ENCODE peak calls at places on chromosomes 7 and 10, in four cellular contexts. G is foreskin keratinocyte, Z is cardiac muscle cell, L is H1. X is an unnamed sample. For H3K4me1, the result is how much of the 10 kb centered on the place peaks cover.

GRCh38 chr7:144738708-144739314 is 97.0 kb downstream of the TPK1 start:
- DNase-seq in Z (peak), G (no peak), L (no peak), X (no peak)

GRCh38 chr7:31986878-31987518 is 83.2 kb downstream of the PDE1C start:
- DNase-seq in L (no peak), Z (peak), G (no peak), X (no peak)

GRCh38 chr7:107913846-107914245 is 22.9 kb downstream of the DLD start:
- DNase-seq in L (no peak), Z (no peak), G (no peak), X (no peak)

GRCh38 chr7:21580073-21580521 is 37.3 kb downstream of the DNAH11 start:
- DNase-seq in G (peak), L (no peak), Z (peak), X (no peak)

GRCh38 chr10:119537953-119538630 is 4.4 kb downstream of the RGS10 start:
- DNase-seq in Z (no peak), L (no peak), G (no peak), X (no peak)

GRCh38 chr10:122307669-122308486 is 36.8 kb downstream of the BTBD16 start:
- DNase-seq in L (no peak), G (peak), Z (peak), X (peak)

GRCh38 chr7:127909424-127910152 is 121.6 kb downstream of the LRRC4 start:
- DNase-seq in Z (no peak), G (no peak), L (no peak), X (no peak)

GRCh38 chr10:118865998-118866778 is 111.4 kb upstream of the CACUL1 start:
- DNase-seq in G (no peak), Z (no peak), L (no peak), X (no peak)

GRCh38 chr10:42475168-42476098 is 162.9 kb downstream of the ZNF33B start:
- DNase-seq in Z (peak), G (no peak), L (no peak), X (peak)

GRCh38 chr7:95376632-95377380 is 19.4 kb downstream of the PON3 start:
- DNase-seq in G (no peak), L (no peak), Z (no peak), X (no peak)

GRCh38 chr7:44112231-44112996 is 8.3 kb downstream of the AEBP1 start:
- DNase-seq in L (no peak), G (no peak), Z (no peak), X (no peak)

GRCh38 chr7:128410092-128410665 is 397 bp upstream of the IMPDH1 start:
- DNase-seq in Z (peak), L (no peak), G (peak), X (no peak)

GRCh38 chr10:132001238-132001977 is 19.7 kb upstream of the BNIP3 start:
- DNase-seq in G (no peak), Z (peak), L (no peak), X (no peak)

GRCh38 chr7:137343483-137343841 is at the start of gene PTN:
- DNase-seq in G (peak), Z (peak), L (peak), X (no peak)

GRCh38 chr7:11625669-11626068 is 206.3 kb downstream of the THSD7A start:
- DNase-seq in G (no peak), Z (peak), L (no peak), X (no peak)

GRCh38 chr10:14181197-14181936 is 149.4 kb downstream of the FRMD4A start:
- DNase-seq in L (no peak), G (no peak), Z (peak), X (no peak)

GRCh38 chr10:77007836-77008235 is 629.8 kb downstream of the KCNMA1 start:
- DNase-seq in L (no peak), Z (no peak), G (no peak), X (no peak)

GRCh38 chr10:124688889-124689670 is 55.1 kb downstream of the FAM53B start:
- DNase-seq in Z (no peak), L (no peak), G (peak), X (peak)

GRCh38 chr10:97707134-97707861 is 6.2 kb upstream of the MARVELD1 start:
- DNase-seq in Z (no peak), G (no peak), L (no peak), X (no peak)

GRCh38 chr10:88108115-88108610 is 244.7 kb downstream of the PTEN start:
- DNase-seq in Z (no peak), L (no peak), G (no peak), X (no peak)

GRCh38 chr10:125068406-125068805 is 92.0 kb downstream of the CTBP2 start:
- DNase-seq in L (no peak), Z (no peak), G (no peak), X (no peak)

GRCh38 chr7:105752671-105753275 is 123.6 kb downstream of the ATXN7L1 start:
- DNase-seq in G (no peak), L (no peak), Z (no peak), X (no peak)

GRCh38 chr10:32349199-32349585 is 2.2 kb upstream of the EPC1 start:
- DNase-seq in Z (no peak), L (no peak), G (no peak), X (no peak)
- H3K4me1 ChIP-seq in Z (under half), L (under half), G (under half), X (under half)

GRCh38 chr10:114711487-114712250 is 53.6 kb upstream of the ABLIM1 start:
- DNase-seq in L (no peak), Z (no peak), G (no peak), X (no peak)
- H3K27ac ChIP-seq in L (no peak), Z (no peak), G (no peak), X (no peak)

DNA sequence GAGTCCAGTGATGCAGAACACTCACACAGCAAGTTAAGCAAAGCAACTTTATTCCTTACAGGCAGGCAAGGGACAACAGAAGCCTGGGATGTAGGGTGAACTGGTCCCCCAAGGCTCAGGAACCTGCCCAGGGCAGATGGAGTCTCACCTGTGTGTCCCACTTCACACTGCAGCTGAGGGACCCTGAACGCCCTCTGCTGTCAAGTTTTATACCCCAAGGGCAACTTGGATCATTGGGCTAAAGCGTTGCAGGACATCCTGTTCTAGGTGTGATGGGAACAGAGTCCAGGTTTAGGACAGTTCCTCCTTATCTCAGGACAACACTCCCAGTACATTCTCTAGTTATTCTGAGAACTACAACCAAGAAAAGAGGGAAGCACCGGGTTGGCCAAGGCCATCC is 49.5 kb upstream of the ZNF746 start:
- DNase-seq in G (no peak), Z (no peak), L (no peak), X (no peak)
- TF ChIP-seq CTCF in G (peak), Z (no peak), L (peak), X (no peak)

GRCh38 chr7:27181176-27181520 is 3.9 kb downstream of the HOXA11 start:
- DNase-seq in L (no peak), Z (no peak), G (no peak), X (no peak)
- H3K4me1 ChIP-seq in L (under half), Z (under half), G (under half), X (under half)

GRCh38 chr7:23230586-23231195 is 15.9 kb upstream of the GPNMB start:
- DNase-seq in L (no peak), Z (no peak), G (no peak), X (no peak)
- H3K27ac ChIP-seq in L (no peak), Z (no peak), G (no peak), X (no peak)

GRCh38 chr10:31321396-31321941 is 2.5 kb downstream of the ZEB1 start:
- DNase-seq in G (no peak), L (no peak), Z (peak), X (no peak)

GRCh38 chr10:31320179-31320597 is 1.2 kb downstream of the ZEB1 start:
- DNase-seq in G (no peak), L (no peak), Z (peak), X (peak)

GRCh38 chr10:31319602-31320178 is 674 bp downstream of the ZEB1 start:
- DNase-seq in G (no peak), Z (no peak), L (no peak), X (no peak)

GRCh38 chr10:31320598-31321211 is 1.7 kb downstream of the ZEB1 start:
- DNase-seq in Z (peak), L (no peak), G (no peak), X (peak)

GRCh38 chr10:31322647-31323046 is 3.6 kb downstream of the ZEB1 start:
- DNase-seq in G (no peak), L (no peak), Z (peak), X (no peak)
- TF ChIP-seq CTCF in G (peak), L (no peak), Z (peak), X (peak)